ENCODE peak calls at places on chromosomes 5 and 9, in five cellular contexts. X is testis, N is PC-3, Y is endodermal cell, E is MM.1S. M is an unnamed sample. For H3K9me3 and H3K27me3, the result is how much of the 10 kb centered on the place peaks cover.

GRCh38 chr5:33470544-33470943 is 29.8 kb downstream of the TARS1 start:
- DNase-seq in N (peak), E (no peak), Y (peak), X (peak), M (peak)

GRCh38 chr9:109320338-109320733 is 523 bp downstream of the EPB41L4B start:
- DNase-seq in X (no peak), N (peak), Y (no peak), E (peak), M (peak)

GRCh38 chr9:107733530-107733907 is 243.9 kb upstream of the KLF4 start:
- DNase-seq in E (peak), N (no peak), Y (no peak), X (peak), M (no peak)

GRCh38 chr5:43315262-43315661 is 2.0 kb upstream of the HMGCS1 start:
- DNase-seq in E (no peak), X (no peak), N (peak), Y (no peak), M (no peak)

GRCh38 chr9:131578778-131579504 is 33.6 kb downstream of the PRRT1B start:
- DNase-seq in X (peak), E (no peak), N (no peak), Y (peak), M (no peak)

GRCh38 chr9:81964216-81965171 is 21.2 kb downstream of the SPATA31D3 start:
- DNase-seq in Y (no peak), X (no peak), E (no peak), N (no peak), M (no peak)

GRCh38 chr9:74875656-74876055 is 12.1 kb downstream of the TRPM6 start:
- DNase-seq in E (no peak), Y (no peak), X (no peak), N (no peak), M (no peak)

GRCh38 chr9:90515550-90515949 is 127.1 kb downstream of the DIRAS2 start:
- DNase-seq in E (peak), Y (no peak), N (no peak), X (no peak), M (no peak)

GRCh38 chr5:72510610-72511121 is 3.5 kb upstream of the ZNF366 start:
- DNase-seq in N (peak), E (no peak), Y (no peak), X (no peak), M (no peak)

GRCh38 chr5:89435347-89435746 is 552.4 kb upstream of the MEF2C start:
- DNase-seq in X (no peak), N (no peak), Y (no peak), E (peak), M (no peak)

GRCh38 chr5:89441965-89442364 is 559.0 kb upstream of the MEF2C start:
- DNase-seq in Y (no peak), X (no peak), E (no peak), N (no peak), M (no peak)

GRCh38 chr5:89440670-89441069 is 557.7 kb upstream of the MEF2C start:
- DNase-seq in X (no peak), E (no peak), Y (no peak), N (no peak), M (no peak)

GRCh38 chr5:89437450-89438435 is 554.8 kb upstream of the MEF2C start:
- DNase-seq in X (no peak), Y (no peak), E (no peak), N (peak), M (no peak)

GRCh38 chr5:89436464-89436863 is 553.5 kb upstream of the MEF2C start:
- DNase-seq in E (peak), Y (no peak), X (no peak), N (no peak), M (no peak)
- H3K4me3 ChIP-seq in E (peak), Y (no peak), X (no peak), N (no peak), M (no peak)

GRCh38 chr5:2865856-2866546 is 114.5 kb upstream of the IRX2 start:
- DNase-seq in E (no peak), Y (no peak), X (no peak), N (no peak), M (no peak)

GRCh38 chr5:2863133-2863532 is 111.7 kb upstream of the IRX2 start:
- DNase-seq in X (no peak), N (no peak), E (no peak), Y (no peak), M (no peak)

GRCh38 chr5:2861605-2862004 is 110.1 kb upstream of the IRX2 start:
- DNase-seq in E (peak), Y (no peak), N (no peak), X (no peak), M (no peak)

GRCh38 chr5:2864515-2864914 is 113.0 kb upstream of the IRX2 start:
- DNase-seq in N (no peak), X (no peak), Y (no peak), E (no peak), M (no peak)

DNA sequence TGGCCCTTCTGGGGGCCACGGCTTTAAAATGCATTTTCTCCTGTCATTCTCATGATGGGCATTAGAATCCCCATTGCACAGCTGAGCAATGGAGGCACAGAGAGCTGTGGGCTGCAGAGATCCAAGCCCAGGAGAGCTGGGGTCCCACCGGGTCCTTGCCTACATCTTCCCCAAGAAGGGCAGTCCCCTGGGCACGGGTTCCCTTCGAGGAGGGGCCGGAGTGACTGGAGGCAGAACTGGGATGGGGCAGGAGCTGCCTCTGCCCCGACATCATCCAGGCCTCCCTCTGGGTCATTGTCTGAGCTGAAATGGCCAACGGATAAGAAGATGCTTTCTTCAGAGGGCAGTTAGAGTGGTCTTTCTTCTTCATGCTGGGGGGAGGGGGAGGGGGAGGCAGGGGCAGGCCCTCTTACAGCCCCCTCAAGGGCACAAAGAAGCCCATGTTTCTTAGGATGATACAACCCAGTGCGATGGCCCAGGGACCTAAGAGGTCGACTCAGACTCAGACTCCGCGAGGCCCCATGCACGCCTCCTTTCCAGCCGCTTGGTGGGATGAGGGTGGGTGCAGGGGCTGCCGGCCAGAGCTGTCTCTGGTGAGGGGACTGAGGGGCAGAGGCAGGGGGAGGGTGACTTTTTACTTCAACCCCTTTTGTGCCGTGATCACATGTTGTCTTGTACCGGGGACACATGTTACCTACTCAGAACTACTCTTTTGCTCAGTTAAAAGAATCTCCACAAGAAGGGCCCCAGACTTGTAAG is 112.4 kb upstream of the IRX2 start:
- DNase-seq in X (no peak), E (no peak), N (no peak), Y (no peak), M (no peak)
- H3K9me3 ChIP-seq in X (under half), E (under half), N (under half), Y (under half), M (under half)

DNA sequence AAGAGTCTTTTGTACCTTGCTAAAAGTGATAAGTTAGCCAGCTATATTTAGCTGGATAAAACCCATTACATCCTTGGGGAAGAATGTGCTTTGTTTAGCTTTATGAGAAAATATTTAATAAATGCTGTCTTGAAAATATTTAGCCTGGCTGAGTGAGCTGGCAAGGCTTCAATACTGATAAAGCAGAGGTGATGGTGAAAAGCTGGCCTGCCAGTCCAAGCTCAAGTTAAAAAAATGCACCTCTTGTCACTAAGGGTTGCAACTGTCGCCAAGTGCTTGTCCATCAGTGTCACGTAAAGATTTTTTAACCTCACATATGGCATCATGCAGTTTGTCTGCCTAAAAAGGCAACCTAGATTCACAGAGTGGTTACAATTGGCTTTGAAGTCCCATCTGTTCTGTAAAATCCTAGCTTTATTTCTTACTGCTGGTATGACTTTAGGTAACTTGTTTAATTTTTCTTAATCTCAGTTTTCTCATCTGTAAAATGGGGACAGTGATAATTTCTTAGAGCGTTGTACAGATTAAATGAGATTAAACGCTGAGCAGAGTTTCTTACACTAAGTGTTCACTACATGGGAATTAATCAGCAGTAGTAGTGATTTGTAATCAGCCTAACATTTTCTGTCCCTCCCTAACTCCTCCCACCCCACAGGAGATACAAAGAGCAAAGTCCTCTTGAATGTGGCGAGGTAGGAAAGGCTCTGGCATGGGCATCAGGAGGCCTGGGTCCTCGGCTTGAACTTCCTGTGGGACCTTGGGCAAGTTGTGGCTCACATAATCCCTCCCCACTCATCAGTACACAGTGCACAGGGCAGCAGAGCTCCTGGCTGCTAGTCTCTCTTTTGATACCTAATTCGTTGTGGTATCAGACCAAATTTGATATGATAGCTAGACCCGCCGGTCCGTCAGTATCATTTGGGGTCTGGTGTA is 48.7 kb downstream of the PIK3R1 start:
- DNase-seq in E (no peak), Y (no peak), N (no peak), X (no peak), M (no peak)
- H3K27me3 ChIP-seq in E (under half), Y (under half), N (under half), X (under half), M (under half)

GRCh38 chr5:64944868-64945267 is 176.1 kb downstream of the CWC27 start:
- DNase-seq in Y (no peak), X (no peak), N (no peak), E (no peak), M (no peak)

GRCh38 chr5:64942460-64942859 is 173.7 kb downstream of the CWC27 start:
- DNase-seq in E (no peak), Y (no peak), X (no peak), N (no peak), M (no peak)

DNA sequence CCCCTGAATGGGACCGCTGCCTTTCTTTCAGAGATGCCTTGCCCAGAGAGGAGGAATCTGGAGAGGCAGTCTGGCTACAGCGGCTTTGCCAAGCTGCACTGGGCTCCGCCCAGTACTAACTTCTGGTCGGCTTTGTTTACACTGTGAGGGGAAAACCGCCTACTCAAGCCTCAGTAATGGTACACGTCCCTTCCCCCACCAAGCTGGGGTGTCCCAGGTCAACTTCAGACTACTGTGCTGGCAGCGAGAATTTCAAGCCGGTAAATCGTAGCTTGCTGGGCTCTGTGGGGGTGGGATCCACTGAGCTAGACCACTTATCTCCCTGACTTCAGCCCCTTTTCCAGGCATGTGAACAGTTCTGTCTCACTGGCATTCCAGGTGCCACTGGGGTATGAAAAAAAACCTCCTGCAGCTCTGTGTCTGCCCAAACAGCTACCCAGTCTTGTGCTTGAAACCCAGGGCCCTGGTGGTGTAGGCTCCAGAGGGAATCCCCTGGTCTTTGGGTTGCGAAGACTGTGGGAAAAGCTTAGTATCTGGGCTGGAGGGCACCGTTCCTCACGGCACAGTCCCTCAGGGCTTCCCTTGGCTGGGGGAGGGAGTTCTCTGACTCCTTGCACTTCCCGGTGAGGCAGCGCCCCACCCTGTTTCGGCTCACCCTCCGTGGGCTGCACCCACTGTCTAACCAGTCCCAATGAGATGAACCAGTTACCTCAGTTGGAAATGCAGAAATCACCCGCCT is 171.2 kb downstream of the CWC27 start:
- DNase-seq in X (no peak), E (no peak), N (peak), Y (peak), M (no peak)
- H3K4me3 ChIP-seq in X (no peak), E (no peak), N (peak), Y (no peak), M (no peak)

DNA sequence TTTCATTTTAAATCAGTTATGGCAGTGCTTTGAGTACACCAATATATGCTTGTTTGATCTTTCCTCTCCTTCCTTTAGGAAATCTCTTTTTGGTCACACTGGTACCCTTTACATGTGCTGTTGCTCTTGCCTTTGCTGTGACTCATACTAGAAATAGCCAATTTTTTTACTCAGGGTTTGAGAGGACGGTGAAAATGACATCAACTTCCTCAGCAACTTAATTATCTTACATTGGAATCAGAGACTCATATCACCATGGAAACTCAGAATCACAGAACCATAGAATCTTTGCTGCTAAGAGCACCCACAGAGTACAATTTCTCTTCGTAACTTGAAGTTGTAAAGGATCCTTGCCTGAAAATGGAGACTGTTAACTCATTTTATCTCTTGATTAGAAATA is 13.8 kb upstream of the ZNF300 start:
- DNase-seq in E (no peak), Y (no peak), X (no peak), N (no peak), M (no peak)
- H3K9me3 ChIP-seq in E (under half), Y (half or more), X (under half), N (under half), M (under half)

GRCh38 chr5:1371191-1371590 is 26.3 kb upstream of the CLPTM1L start:
- DNase-seq in N (no peak), Y (no peak), X (no peak), E (no peak), M (no peak)
- H3K27me3 ChIP-seq in N (half or more), Y (under half), X (under half), E (under half), M (half or more)

GRCh38 chr9:96129698-96130097 is 172.3 kb downstream of the HSD17B3 start:
- DNase-seq in Y (peak), N (no peak), X (peak), E (no peak), M (no peak)
- H3K4me3 ChIP-seq in Y (no peak), N (no peak), X (no peak), E (no peak), M (no peak)

DNA sequence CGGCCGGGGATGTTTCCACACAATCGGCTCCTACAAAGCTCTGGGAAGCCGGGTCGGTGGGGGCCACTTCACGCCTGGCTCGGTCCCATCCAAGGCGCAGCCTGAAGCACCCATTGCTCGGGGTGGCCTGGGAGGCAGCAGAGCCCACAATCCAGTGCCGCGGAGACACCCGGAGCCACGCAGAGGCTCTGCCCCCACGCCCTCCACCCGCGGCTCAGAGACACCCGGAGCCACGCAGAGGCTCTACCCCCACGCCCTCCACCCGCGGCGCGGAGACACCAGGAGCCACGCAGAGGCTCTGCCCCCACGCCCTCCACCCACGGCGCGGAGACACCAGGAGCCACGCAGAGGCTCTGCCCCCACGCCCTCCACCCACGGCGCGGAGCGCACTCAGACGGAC is 31.9 kb downstream of the SLC12A7 start:
- DNase-seq in X (no peak), N (no peak), Y (no peak), E (no peak), M (no peak)
- H3K9me3 ChIP-seq in X (under half), N (under half), Y (under half), E (under half), M (under half)

GRCh38 chr5:135900276-135900675 is 4.6 kb upstream of the IL9 start:
- DNase-seq in E (no peak), X (no peak), N (no peak), Y (no peak), M (no peak)

GRCh38 chr5:135898651-135899050 is 3.0 kb upstream of the IL9 start:
- DNase-seq in N (no peak), X (no peak), E (no peak), Y (no peak), M (no peak)

DNA sequence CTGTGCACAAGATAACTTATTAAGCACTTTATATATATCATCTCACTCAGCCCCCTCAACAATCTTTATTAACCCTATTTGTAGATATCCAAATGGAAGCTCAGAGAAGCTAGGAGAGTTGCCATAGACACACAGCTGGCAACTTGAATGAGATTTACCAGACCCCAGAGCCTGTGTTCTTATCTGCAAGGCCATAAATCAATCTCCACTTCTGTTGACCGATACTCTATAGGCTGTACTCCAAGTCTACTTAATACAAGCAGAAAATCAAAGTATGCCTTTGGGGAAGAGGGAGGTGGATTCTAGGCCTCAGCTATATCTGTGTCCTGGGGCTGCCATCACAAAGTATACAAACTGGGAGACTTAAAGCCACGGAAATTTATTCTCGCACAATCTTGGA is 6.0 kb upstream of the IL9 start:
- DNase-seq in E (no peak), N (no peak), Y (no peak), X (no peak), M (no peak)
- H3K27me3 ChIP-seq in E (under half), N (under half), Y (under half), X (under half), M (under half)

M was measured in BE2C.